ENCODE peak calls at places on chromosome 6, in five cellular contexts. X is heart left ventricle, B is BE2C, F is PC-3, T is mammary epithelial cell. G is an unnamed sample.

GRCh38 chr6:129105035-129105434 is 222.1 kb downstream of the LAMA2 start:
- DNase-seq in X (no peak), B (no peak), F (no peak), T (no peak), G (no peak)

GRCh38 chr6:81002126-81002525 is 750.4 kb downstream of the TENT5A start:
- DNase-seq in X (no peak), B (no peak), F (peak; percentile 38), T (peak; percentile 1), G (no peak)

GRCh38 chr6:88910922-88911778 is 52.3 kb downstream of the RNGTT start:
- DNase-seq in X (no peak), B (no peak), F (no peak), T (no peak), G (no peak)

GRCh38 chr6:151704383-151704782 is 103.1 kb upstream of the ESR1 start:
- DNase-seq in X (no peak), B (no peak), F (no peak), T (no peak), G (no peak)

GRCh38 chr6:152648090-152648489 is 10.9 kb upstream of the SYNE1 start:
- DNase-seq in X (no peak), B (no peak), F (no peak), T (no peak), G (no peak)

GRCh38 chr6:42787018-42787611 is 5.3 kb downstream of the BICRAL start:
- DNase-seq in X (no peak), B (no peak), F (no peak), T (no peak), G (no peak)

GRCh38 chr6:42984924-42985475 is 630 bp downstream of the PPP2R5D start:
- DNase-seq in X (no peak), B (no peak), F (peak; percentile 30), T (no peak), G (no peak)

GRCh38 chr6:159973951-159974350 is 5.1 kb downstream of the IGF2R start:
- DNase-seq in X (no peak), B (no peak), F (peak; percentile 73), T (peak; percentile 79), G (no peak)

GRCh38 chr6:56334937-56335336 is 87.6 kb upstream of the COL21A1 start:
- DNase-seq in X (no peak), B (no peak), F (peak; percentile 92), T (peak; percentile 84), G (no peak)

GRCh38 chr6:166494757-166495486 is 91.6 kb downstream of the RAMACL start:
- DNase-seq in X (no peak), B (peak; percentile 41), F (no peak), T (no peak), G (no peak)

GRCh38 chr6:26554669-26555504 is 16.7 kb downstream of the HMGN4 start:
- DNase-seq in X (no peak), B (peak; percentile 66), F (peak; percentile 76), T (peak; percentile 54), G (peak; percentile 63)

GRCh38 chr6:69719602-69720193 is 77.1 kb downstream of the LMBRD1 start:
- DNase-seq in X (no peak), B (peak; percentile 62), F (peak; percentile 50), T (peak; percentile 14), G (no peak)

GRCh38 chr6:140912686-140913085 is 1220.0 kb upstream of the GJE1 start:
- DNase-seq in X (no peak), B (no peak), F (no peak), T (no peak), G (no peak)

GRCh38 chr6:871503-871902 is 178.6 kb upstream of the EXOC2 start:
- DNase-seq in X (no peak), B (no peak), F (no peak), T (no peak), G (no peak)

GRCh38 chr6:64580346-64580745 is 944.7 kb downstream of the PHF3 start:
- DNase-seq in X (no peak), B (no peak), F (peak; percentile 74), T (peak; percentile 62), G (no peak)

GRCh38 chr6:30074331-30075093 is 1.1 kb downstream of the RNF39 start:
- DNase-seq in X (no peak), B (no peak), F (peak; percentile 8), T (no peak), G (no peak)

GRCh38 chr6:16318538-16318937 is 80.2 kb downstream of the GMPR start:
- DNase-seq in X (no peak), B (no peak), F (peak; percentile 71), T (peak; percentile 60), G (no peak)

DNA sequence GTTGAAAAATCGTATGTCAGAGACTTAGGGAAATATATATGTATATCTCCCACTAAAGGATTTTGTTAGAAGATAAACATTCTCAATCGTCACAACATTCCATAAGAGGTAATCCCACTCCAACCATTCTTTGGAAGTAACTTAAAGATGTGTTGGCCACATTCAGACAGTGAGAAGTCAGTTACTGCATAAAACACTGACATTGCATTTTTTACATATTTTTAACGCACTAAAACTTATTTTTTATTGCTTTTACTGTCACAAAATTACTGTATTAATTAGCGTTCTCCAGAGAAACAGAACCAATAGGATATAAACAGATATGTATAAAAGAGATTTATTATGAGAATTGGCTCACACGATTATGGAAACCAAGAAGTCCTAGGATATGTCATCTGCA is 74.3 kb upstream of the VGLL2 start:
- DNase-seq in X (no peak), B (no peak), F (no peak), T (no peak), G (no peak)
- TF ChIP-seq CTCF in X (no peak), B (no peak), F (no peak), T (no peak), G (no peak)

GRCh38 chr6:46352541-46353267 is 138.5 kb downstream of the RCAN2 start:
- DNase-seq in X (no peak), B (no peak), F (peak; percentile 23), T (no peak), G (no peak)

GRCh38 chr6:46356543-46356942 is 134.7 kb downstream of the RCAN2 start:
- DNase-seq in X (no peak), B (no peak), F (no peak), T (no peak), G (no peak)

GRCh38 chr6:46353450-46353998 is 137.7 kb downstream of the RCAN2 start:
- DNase-seq in X (no peak), B (no peak), F (no peak), T (no peak), G (no peak)

GRCh38 chr6:46357591-46357990 is 133.7 kb downstream of the RCAN2 start:
- DNase-seq in X (no peak), B (no peak), F (no peak), T (no peak), G (no peak)
- H3K4me1 ChIP-seq in X (peaks cover 18% of the 10 kb centered on the region), B (no peaks in the 10 kb centered on the region), F (no peaks in the 10 kb centered on the region), T (no peaks in the 10 kb centered on the region), G (no peaks in the 10 kb centered on the region)

DNA sequence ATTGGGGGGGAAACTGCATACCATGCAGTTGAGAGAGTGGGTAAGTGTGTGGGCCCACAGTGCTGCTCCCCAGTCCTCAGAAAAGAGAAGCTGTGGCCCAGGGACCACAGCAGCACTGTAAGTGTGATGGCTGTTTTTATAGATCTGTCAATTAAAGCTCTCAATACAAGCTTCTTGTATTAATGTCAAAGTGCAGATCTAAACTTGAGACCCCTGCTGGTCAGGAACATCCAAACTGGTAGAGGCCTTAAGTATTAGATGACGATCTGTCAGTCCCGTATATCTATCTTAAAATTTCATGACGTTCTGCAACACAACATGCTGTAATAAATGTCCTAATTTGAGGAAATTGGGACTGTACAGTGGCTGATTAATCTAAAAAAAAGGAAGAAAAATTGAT is 74.8 kb downstream of the TULP4 start:
- DNase-seq in X (no peak), B (no peak), F (no peak), T (no peak), G (no peak)
- TF ChIP-seq CTCF in X (no peak), B (peak; percentile 46), F (peak; percentile 40), T (peak; percentile 8), G (peak; percentile 17)

DNA sequence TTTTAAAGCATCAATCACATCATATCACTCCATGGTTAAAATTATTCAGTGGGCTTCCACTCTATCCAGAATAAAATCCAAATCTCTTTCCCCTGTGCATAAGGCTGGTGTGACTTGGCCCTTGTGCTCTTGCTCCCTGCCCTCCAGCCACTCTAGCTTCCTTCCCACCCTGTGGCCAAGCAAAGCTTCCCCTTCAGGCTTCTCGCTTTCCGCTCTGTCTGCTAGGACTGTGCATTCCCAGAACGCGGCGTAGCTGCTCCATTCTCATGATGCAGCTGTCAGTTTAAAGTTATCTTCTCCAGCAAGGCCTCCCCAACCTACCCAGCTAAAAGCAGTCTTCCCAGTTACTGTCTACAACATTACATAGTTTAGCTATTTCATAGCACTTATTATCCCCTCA is 19.4 kb upstream of the KCNK16 start:
- DNase-seq in X (no peak), B (no peak), F (no peak), T (no peak), G (no peak)
- H3K4me1 ChIP-seq in X (peaks cover 3% of the 10 kb centered on the region), B (no peaks in the 10 kb centered on the region), F (no peaks in the 10 kb centered on the region), T (peaks cover 14% of the 10 kb centered on the region), G (no peaks in the 10 kb centered on the region)

GRCh38 chr6:33746036-33746600 is 587 bp downstream of the IP6K3 start:
- DNase-seq in X (peak; percentile 84), B (peak; percentile 63), F (no peak), T (peak; percentile 20), G (no peak)
- TF ChIP-seq CTCF in X (no peak), B (no peak), F (no peak), T (no peak), G (no peak)

DNA sequence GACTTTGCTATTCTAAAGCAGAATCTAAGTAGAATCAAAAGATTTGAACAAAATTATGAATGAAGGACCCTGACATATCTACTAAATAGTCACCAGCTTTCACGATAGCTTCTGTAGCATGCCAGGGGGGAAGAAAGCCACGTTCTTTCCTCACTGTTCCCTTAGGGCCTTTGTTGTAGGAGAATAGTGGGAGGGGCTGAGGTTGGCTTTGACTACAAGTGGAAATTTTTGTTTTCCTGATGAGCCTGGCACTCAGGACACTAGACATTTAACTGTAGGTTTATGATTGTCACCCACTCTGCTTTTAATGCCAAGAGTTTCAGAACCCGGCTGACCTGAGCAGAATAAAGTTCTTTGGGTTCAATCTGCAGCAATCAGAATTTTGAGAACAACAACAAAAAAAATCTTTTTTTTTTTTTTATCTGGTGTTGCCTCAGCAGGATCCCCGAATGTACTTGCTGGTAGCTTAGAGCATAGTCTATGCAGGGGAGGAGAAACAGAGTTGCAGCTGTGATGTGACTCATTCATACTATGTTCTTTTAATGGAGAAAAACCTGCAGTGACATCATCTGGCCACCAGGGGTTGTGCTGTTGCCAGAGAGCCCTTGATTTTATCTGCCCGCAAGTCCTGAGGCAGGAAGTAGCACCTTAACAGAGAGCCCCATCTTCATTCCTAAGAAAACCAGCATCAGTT is 38.5 kb downstream of the TPD52L1 start:
- DNase-seq in X (no peak), B (peak; percentile 63), F (peak; percentile 82), T (peak; percentile 87), G (peak; percentile 66)
- H3K4me1 ChIP-seq in X (peaks cover 40% of the 10 kb centered on the region), B (no peaks in the 10 kb centered on the region), F (peaks cover 19% of the 10 kb centered on the region), T (peaks cover 29% of the 10 kb centered on the region), G (peaks cover 17% of the 10 kb centered on the region)

DNA sequence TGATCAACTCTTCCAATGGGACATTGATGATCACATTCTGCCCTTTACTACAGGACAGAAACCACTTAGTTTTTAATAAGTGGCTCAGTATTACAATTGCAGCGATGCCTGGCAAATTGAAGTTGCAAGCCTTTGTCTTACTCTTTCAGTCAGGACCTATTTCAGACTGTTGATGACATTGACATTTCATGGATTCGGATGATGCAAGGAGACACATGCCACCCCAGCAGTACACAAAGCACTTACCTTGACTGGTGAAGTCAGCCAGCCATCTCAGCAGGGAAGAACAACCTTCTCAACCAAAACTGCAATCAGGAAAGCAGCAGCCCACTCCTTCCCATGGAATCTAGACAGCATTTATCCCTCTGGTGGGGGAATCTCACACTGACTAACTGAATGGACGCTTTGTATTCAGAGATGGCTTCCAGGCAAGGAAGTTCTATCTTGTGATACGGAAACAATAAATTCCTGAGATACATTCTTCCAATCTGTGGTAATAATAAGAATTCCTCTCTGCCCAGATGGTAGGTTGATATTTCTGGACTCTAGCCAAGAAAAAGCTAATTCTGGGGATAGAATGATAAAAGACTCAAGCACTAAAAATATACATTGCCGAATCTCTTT is 24.8 kb downstream of the NFYA start:
- DNase-seq in X (no peak), B (no peak), F (no peak), T (peak; percentile 88), G (no peak)
- TF ChIP-seq CTCF in X (no peak), B (no peak), F (no peak), T (no peak), G (no peak)